ENCODE peak calls at places on chromosomes 5 and 9, in six cellular contexts. One of them, this sample, is unnamed.
A peak's percentile ranks its signal among the peaks of the same experiment; 100 is the strongest.

GRCh38 chr9:110479481-110479880 is 100.1 kb downstream of the SVEP1 start:
- DNase-seq in GM12878: no peak
- DNase-seq in K562: no peak
- DNase-seq in HepG2: no peak
- DNase-seq in GM12892: no peak
- DNase-seq in H1: no peak
- DNase-seq in this sample: no peak

GRCh38 chr5:415928-416635 is 26.9 kb upstream of the EXOC3 start:
- DNase-seq in GM12878: no peak
- DNase-seq in H1: no peak
- DNase-seq in HepG2: peak; percentile 38
- DNase-seq in K562: no peak
- DNase-seq in GM12892: no peak
- DNase-seq in this sample: no peak

GRCh38 chr9:36874921-36875320 is 159.1 kb downstream of the PAX5 start:
- DNase-seq in K562: no peak
- DNase-seq in H1: no peak
- DNase-seq in HepG2: no peak
- DNase-seq in GM12892: no peak
- DNase-seq in GM12878: no peak
- DNase-seq in this sample: no peak

GRCh38 chr5:99005506-99005905 is 76.7 kb upstream of the CHD1 start:
- DNase-seq in GM12878: no peak
- DNase-seq in K562: no peak
- DNase-seq in HepG2: no peak
- DNase-seq in GM12892: no peak
- DNase-seq in H1: no peak
- DNase-seq in this sample: no peak

GRCh38 chr9:98295824-98296223 is 40.4 kb upstream of the TBC1D2 start:
- DNase-seq in K562: no peak
- DNase-seq in GM12878: no peak
- DNase-seq in H1: no peak
- DNase-seq in GM12892: no peak
- DNase-seq in HepG2: no peak
- DNase-seq in this sample: no peak

GRCh38 chr5:27318701-27319100 is 280.3 kb upstream of the CDH9 start:
- DNase-seq in H1: no peak
- DNase-seq in K562: no peak
- DNase-seq in GM12892: no peak
- DNase-seq in GM12878: no peak
- DNase-seq in HepG2: no peak
- DNase-seq in this sample: no peak

GRCh38 chr5:179276838-179277395 is 68.3 kb downstream of the ADAMTS2 start:
- DNase-seq in HepG2: no peak
- DNase-seq in K562: no peak
- DNase-seq in GM12878: no peak
- DNase-seq in H1: no peak
- DNase-seq in GM12892: no peak
- DNase-seq in this sample: no peak

GRCh38 chr9:88983865-88984542 is 7.3 kb upstream of the S1PR3 start:
- DNase-seq in H1: no peak
- DNase-seq in GM12892: no peak
- DNase-seq in HepG2: no peak
- DNase-seq in GM12878: no peak
- DNase-seq in K562: no peak
- DNase-seq in this sample: no peak

GRCh38 chr9:6096821-6097220 is 81.4 kb upstream of the RANBP6 start:
- DNase-seq in GM12892: no peak
- DNase-seq in K562: no peak
- DNase-seq in GM12878: no peak
- DNase-seq in H1: no peak
- DNase-seq in HepG2: no peak
- DNase-seq in this sample: no peak

GRCh38 chr9:120136685-120137084 is 443.3 kb downstream of the CDK5RAP2 start:
- DNase-seq in H1: no peak
- DNase-seq in GM12892: no peak
- DNase-seq in GM12878: no peak
- DNase-seq in HepG2: no peak
- DNase-seq in K562: no peak
- DNase-seq in this sample: no peak

GRCh38 chr5:149389552-149390495 is 10.7 kb upstream of the IL17B start:
- DNase-seq in HepG2: no peak
- DNase-seq in GM12892: no peak
- DNase-seq in GM12878: no peak
- DNase-seq in K562: no peak
- DNase-seq in H1: no peak
- DNase-seq in this sample: no peak
- TF ChIP-seq POLR2A in HepG2: no peak
- TF ChIP-seq POLR2A in GM12892: no peak
- TF ChIP-seq POLR2A in GM12878: no peak
- TF ChIP-seq POLR2A in K562: no peak
- TF ChIP-seq POLR2A in H1: no peak
- TF ChIP-seq POLR2A in this sample: no peak

DNA sequence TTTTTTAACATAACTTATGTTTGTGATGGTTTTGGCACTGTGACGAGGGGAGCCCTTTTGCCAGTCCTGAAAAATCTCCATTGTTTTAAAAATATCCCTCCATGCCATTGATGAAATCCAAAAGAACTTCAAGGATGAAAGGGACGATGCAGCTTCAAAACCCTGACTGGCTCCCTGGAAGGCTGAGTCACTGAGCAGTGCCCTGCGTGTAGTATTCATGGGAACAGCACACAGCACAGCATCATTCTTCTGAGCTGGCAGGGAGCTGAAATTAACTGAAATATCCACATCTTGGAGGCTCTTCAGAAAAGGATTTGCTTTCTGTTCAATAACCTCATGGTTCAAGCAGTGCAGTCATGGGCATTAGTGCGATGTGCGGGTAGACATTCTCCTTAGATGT is 29.7 kb downstream of the PDE4D start:
- DNase-seq in K562: no peak
- DNase-seq in H1: no peak
- DNase-seq in GM12892: no peak
- DNase-seq in HepG2: no peak
- DNase-seq in GM12878: no peak
- DNase-seq in this sample: no peak
- TF ChIP-seq TAF1 in K562: no peak
- TF ChIP-seq TAF1 in H1: no peak
- TF ChIP-seq TAF1 in GM12892: no peak
- TF ChIP-seq TAF1 in HepG2: no peak
- TF ChIP-seq TAF1 in GM12878: no peak
- TF ChIP-seq TAF1 in this sample: no peak

GRCh38 chr5:142499591-142500384 is 175.0 kb upstream of the SPRY4 start:
- DNase-seq in H1: no peak
- DNase-seq in HepG2: peak; percentile 89
- DNase-seq in GM12878: no peak
- DNase-seq in GM12892: no peak
- DNase-seq in K562: no peak
- DNase-seq in this sample: no peak
- TF ChIP-seq POLR2A in H1: no peak
- TF ChIP-seq POLR2A in HepG2: no peak
- TF ChIP-seq POLR2A in GM12878: no peak
- TF ChIP-seq POLR2A in GM12892: no peak
- TF ChIP-seq POLR2A in K562: no peak
- TF ChIP-seq POLR2A in this sample: no peak

DNA sequence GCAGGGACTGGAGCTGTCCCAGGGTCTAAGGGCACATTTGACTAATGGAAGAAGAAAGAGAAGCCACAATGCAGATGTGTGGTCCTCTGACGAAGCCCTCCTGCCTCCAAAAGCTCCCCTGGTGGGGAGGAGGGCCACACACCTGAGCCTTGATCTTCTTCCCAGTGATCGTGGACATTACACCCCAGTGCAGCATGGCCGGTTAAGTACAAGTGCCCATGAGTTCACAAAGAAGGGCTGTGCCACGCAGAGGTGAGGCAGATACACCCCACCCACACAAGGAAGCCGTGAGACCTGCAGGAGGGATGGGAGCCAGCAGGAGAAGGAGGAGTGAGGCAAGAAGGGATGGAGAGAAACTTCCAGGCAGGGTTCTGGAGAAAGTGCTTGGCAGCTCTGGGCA is 199.0 kb upstream of the MVB12B start:
- DNase-seq in HepG2: no peak
- DNase-seq in H1: peak; percentile 27
- DNase-seq in K562: no peak
- DNase-seq in GM12892: no peak
- DNase-seq in GM12878: no peak
- DNase-seq in this sample: no peak
- TF ChIP-seq TAF1 in HepG2: no peak
- TF ChIP-seq TAF1 in H1: no peak
- TF ChIP-seq TAF1 in K562: no peak
- TF ChIP-seq TAF1 in GM12892: no peak
- TF ChIP-seq TAF1 in GM12878: no peak
- TF ChIP-seq TAF1 in this sample: no peak

GRCh38 chr5:138177936-138178515 is 404 bp downstream of the BRD8 start:
- DNase-seq in H1: no peak
- DNase-seq in HepG2: peak; percentile 23
- DNase-seq in K562: peak; percentile 56
- DNase-seq in GM12892: no peak
- DNase-seq in GM12878: no peak
- DNase-seq in this sample: no peak

GRCh38 chr5:138180183-138180782 is 1.4 kb downstream of the KIF20A start:
- DNase-seq in GM12878: peak; percentile 62
- DNase-seq in GM12892: no peak
- DNase-seq in HepG2: peak; percentile 73
- DNase-seq in H1: no peak
- DNase-seq in K562: peak; percentile 79
- DNase-seq in this sample: no peak

GRCh38 chr5:138180841-138181240 is 1.9 kb downstream of the KIF20A start:
- DNase-seq in HepG2: no peak
- DNase-seq in K562: no peak
- DNase-seq in H1: no peak
- DNase-seq in GM12892: no peak
- DNase-seq in GM12878: no peak
- DNase-seq in this sample: no peak

GRCh38 chr5:138179277-138179857 is 455 bp downstream of the KIF20A start:
- DNase-seq in H1: peak; percentile 53
- DNase-seq in GM12878: no peak
- DNase-seq in GM12892: no peak
- DNase-seq in HepG2: peak; percentile 8
- DNase-seq in K562: peak; percentile 34
- DNase-seq in this sample: no peak

DNA sequence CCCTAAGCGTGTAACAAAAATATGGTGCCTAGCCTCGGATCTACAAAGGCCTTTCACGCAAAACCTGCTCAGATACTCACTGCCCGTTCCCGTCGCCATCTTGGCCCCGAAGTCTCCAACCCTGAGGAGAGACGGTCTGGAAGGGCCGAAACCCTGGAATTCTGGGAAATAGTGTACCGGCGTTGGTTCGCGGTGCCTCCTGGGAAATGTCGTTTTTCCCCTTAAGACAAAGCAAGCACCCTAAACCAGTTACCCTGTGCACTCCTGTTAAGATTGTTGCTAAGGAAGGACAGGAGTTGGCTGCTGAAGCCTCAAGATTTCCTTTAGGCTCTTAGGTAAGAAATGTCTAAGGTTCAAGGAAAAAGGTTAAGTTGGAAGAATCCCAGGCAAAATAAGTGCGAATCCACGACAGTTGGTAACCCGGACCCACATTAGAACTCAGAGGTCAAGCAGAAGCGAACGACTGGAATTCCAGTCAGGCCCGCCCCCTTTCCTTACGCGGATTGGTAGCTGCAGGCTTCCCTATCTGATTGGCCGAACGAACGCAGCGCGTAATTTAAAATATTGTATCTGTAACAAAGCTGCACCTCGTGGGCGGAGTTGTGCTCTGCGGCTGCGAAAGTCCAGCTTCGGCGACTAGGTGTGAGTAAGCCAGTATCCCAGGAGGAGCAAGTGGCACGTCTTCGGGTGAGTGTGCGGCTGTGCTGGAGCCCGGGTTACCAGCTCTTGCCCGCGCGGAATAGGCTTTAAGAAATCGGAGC is at the start of the genes BRD8 and KIF20A:
- DNase-seq in K562: peak; percentile 98
- DNase-seq in GM12892: peak; percentile 61
- DNase-seq in GM12878: peak; percentile 92
- DNase-seq in HepG2: peak; percentile 96
- DNase-seq in H1: peak; percentile 90
- DNase-seq in this sample: peak; percentile 48
- TF ChIP-seq POLR2A in K562: peak; percentile 94
- TF ChIP-seq POLR2A in GM12892: peak; percentile 82
- TF ChIP-seq POLR2A in GM12878: peak; percentile 73
- TF ChIP-seq POLR2A in HepG2: peak; percentile 87
- TF ChIP-seq POLR2A in H1: peak; percentile 82
- TF ChIP-seq POLR2A in this sample: peak; percentile 82

GRCh38 chr5:151770383-151771258 is 1.1 kb upstream of the G3BP1 start:
- DNase-seq in HepG2: no peak
- DNase-seq in H1: peak; percentile 76
- DNase-seq in K562: peak; percentile 81
- DNase-seq in GM12878: no peak
- DNase-seq in GM12892: peak; percentile 52
- DNase-seq in this sample: peak; percentile 59

GRCh38 chr5:151771259-151772028 is at the start of gene G3BP1:
- DNase-seq in K562: peak; percentile 100
- DNase-seq in GM12892: peak; percentile 89
- DNase-seq in HepG2: peak; percentile 100
- DNase-seq in GM12878: peak; percentile 100
- DNase-seq in H1: peak; percentile 98
- DNase-seq in this sample: peak; percentile 84

GRCh38 chr5:151773979-151774378 is 2.2 kb downstream of the G3BP1 start:
- DNase-seq in GM12878: no peak
- DNase-seq in GM12892: no peak
- DNase-seq in K562: no peak
- DNase-seq in HepG2: no peak
- DNase-seq in H1: no peak
- DNase-seq in this sample: no peak

GRCh38 chr5:151772868-151773561 is 1.3 kb downstream of the G3BP1 start:
- DNase-seq in K562: no peak
- DNase-seq in GM12878: no peak
- DNase-seq in HepG2: no peak
- DNase-seq in H1: no peak
- DNase-seq in GM12892: no peak
- DNase-seq in this sample: no peak

GRCh38 chr5:151772029-151772867 is 494 bp downstream of the G3BP1 start:
- DNase-seq in H1: peak; percentile 53
- DNase-seq in GM12892: peak; percentile 25
- DNase-seq in GM12878: no peak
- DNase-seq in K562: no peak
- DNase-seq in HepG2: peak; percentile 23
- DNase-seq in this sample: no peak
- TF ChIP-seq TAF1 in H1: no peak
- TF ChIP-seq TAF1 in GM12892: no peak
- TF ChIP-seq TAF1 in GM12878: no peak
- TF ChIP-seq TAF1 in K562: no peak
- TF ChIP-seq TAF1 in HepG2: no peak
- TF ChIP-seq TAF1 in this sample: no peak

DNA sequence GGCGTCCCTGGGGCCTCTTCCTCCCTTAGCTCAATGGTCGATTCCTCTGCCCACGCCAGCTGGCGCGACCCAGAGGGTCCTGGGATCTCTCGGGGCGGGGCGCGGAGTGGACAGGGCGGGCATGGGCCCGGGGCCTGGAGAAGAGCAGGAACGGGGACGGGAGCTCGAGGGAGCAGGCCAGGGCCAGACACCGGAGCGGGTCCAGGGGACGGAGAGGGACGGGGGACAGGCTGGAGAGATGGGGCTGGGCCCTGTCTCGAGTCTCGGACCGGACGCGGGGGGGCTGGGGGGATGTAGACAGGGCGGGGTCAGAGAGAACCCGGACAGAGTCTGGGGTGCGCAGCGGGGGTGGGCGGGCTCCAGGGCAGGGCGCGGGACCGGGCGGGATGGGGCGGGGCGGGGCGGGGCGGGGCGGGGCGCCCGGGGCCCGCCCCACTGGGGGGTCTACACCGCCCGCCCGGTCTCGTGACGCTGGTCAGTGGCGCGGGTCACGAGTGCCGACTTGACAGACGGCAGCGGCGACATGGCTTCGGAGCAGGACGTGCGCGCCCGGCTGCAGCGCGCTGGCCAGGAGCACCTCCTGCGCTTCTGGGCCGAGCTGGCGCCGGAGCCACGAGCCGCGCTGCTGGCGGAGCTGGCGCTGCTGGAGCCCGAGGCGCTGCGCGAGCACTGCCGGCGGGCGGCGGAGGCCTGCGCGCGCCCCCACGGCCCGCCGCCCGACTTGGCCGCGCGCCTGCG is at the start of gene UAP1L1:
- DNase-seq in H1: peak; percentile 78
- DNase-seq in GM12878: no peak
- DNase-seq in GM12892: peak; percentile 80
- DNase-seq in HepG2: no peak
- DNase-seq in K562: peak; percentile 66
- DNase-seq in this sample: peak; percentile 69
- TF ChIP-seq POLR2A in H1: no peak
- TF ChIP-seq POLR2A in GM12878: no peak
- TF ChIP-seq POLR2A in GM12892: peak; percentile 68
- TF ChIP-seq POLR2A in HepG2: no peak
- TF ChIP-seq POLR2A in K562: no peak
- TF ChIP-seq POLR2A in this sample: no peak